ENCODE peak calls at places on chromosome 18, in eight cellular contexts. One of them, this sample, is unnamed.

GRCh38 chr18:832085-832681 is 20.1 kb upstream of the YES1 start:
- DNase-seq in T-cell: peak; percentile 18
- DNase-seq in GOT3: no peak
- DNase-seq in GM13977: no peak
- DNase-seq in naive thymus-derived CD8-positive, alpha-beta T cell: no peak
- DNase-seq in fibroblast of lung: no peak
- DNase-seq in EH: no peak
- DNase-seq in endothelial cell: peak; percentile 47
- DNase-seq in this sample: peak; percentile 24

GRCh38 chr18:67199993-67200617 is 316.4 kb downstream of the DSEL start:
- DNase-seq in endothelial cell: no peak
- DNase-seq in T-cell: no peak
- DNase-seq in GM13977: peak; percentile 20
- DNase-seq in GOT3: no peak
- DNase-seq in naive thymus-derived CD8-positive, alpha-beta T cell: peak; percentile 34
- DNase-seq in EH: peak; percentile 68
- DNase-seq in fibroblast of lung: peak; percentile 50
- DNase-seq in this sample: no peak

GRCh38 chr18:46416706-46417638 is 240.0 kb downstream of the LOXHD1 start:
- DNase-seq in naive thymus-derived CD8-positive, alpha-beta T cell: no peak
- DNase-seq in EH: peak; percentile 16
- DNase-seq in T-cell: no peak
- DNase-seq in fibroblast of lung: no peak
- DNase-seq in GM13977: no peak
- DNase-seq in endothelial cell: no peak
- DNase-seq in GOT3: no peak
- DNase-seq in this sample: no peak

GRCh38 chr18:10524507-10525425 is 1.1 kb upstream of the NAPG start:
- DNase-seq in EH: peak; percentile 59
- DNase-seq in T-cell: no peak
- DNase-seq in fibroblast of lung: peak; percentile 81
- DNase-seq in endothelial cell: no peak
- DNase-seq in GOT3: no peak
- DNase-seq in naive thymus-derived CD8-positive, alpha-beta T cell: no peak
- DNase-seq in GM13977: no peak
- DNase-seq in this sample: no peak

GRCh38 chr18:46281185-46282176 is 177.3 kb downstream of the HAUS1 start:
- DNase-seq in GM13977: peak; percentile 53
- DNase-seq in fibroblast of lung: peak; percentile 62
- DNase-seq in naive thymus-derived CD8-positive, alpha-beta T cell: peak; percentile 38
- DNase-seq in endothelial cell: peak; percentile 83
- DNase-seq in T-cell: peak; percentile 24
- DNase-seq in GOT3: peak; percentile 6
- DNase-seq in EH: peak; percentile 77
- DNase-seq in this sample: peak; percentile 31

GRCh38 chr18:44736664-44737063 is 56.0 kb downstream of the SETBP1 start:
- DNase-seq in fibroblast of lung: no peak
- DNase-seq in T-cell: no peak
- DNase-seq in endothelial cell: no peak
- DNase-seq in EH: peak; percentile 14
- DNase-seq in GOT3: no peak
- DNase-seq in GM13977: no peak
- DNase-seq in naive thymus-derived CD8-positive, alpha-beta T cell: no peak
- DNase-seq in this sample: no peak

GRCh38 chr18:10142496-10143160 is 228.8 kb downstream of the VAPA start:
- DNase-seq in fibroblast of lung: peak; percentile 65
- DNase-seq in naive thymus-derived CD8-positive, alpha-beta T cell: no peak
- DNase-seq in EH: peak; percentile 84
- DNase-seq in GM13977: no peak
- DNase-seq in endothelial cell: no peak
- DNase-seq in GOT3: no peak
- DNase-seq in T-cell: no peak
- DNase-seq in this sample: no peak

GRCh38 chr18:11078491-11078890 is 70.9 kb downstream of the PIEZO2 start:
- DNase-seq in GM13977: no peak
- DNase-seq in endothelial cell: no peak
- DNase-seq in fibroblast of lung: peak; percentile 27
- DNase-seq in T-cell: no peak
- DNase-seq in naive thymus-derived CD8-positive, alpha-beta T cell: no peak
- DNase-seq in EH: no peak
- DNase-seq in GOT3: no peak
- DNase-seq in this sample: no peak

GRCh38 chr18:79578396-79579260 is 101.0 kb upstream of the CTDP1 start:
- DNase-seq in endothelial cell: no peak
- DNase-seq in T-cell: no peak
- DNase-seq in naive thymus-derived CD8-positive, alpha-beta T cell: no peak
- DNase-seq in GM13977: no peak
- DNase-seq in fibroblast of lung: no peak
- DNase-seq in GOT3: no peak
- DNase-seq in EH: no peak
- DNase-seq in this sample: no peak

GRCh38 chr18:45168883-45169585 is 446.2 kb upstream of the SLC14A2 start:
- DNase-seq in endothelial cell: no peak
- DNase-seq in GM13977: no peak
- DNase-seq in fibroblast of lung: peak; percentile 82
- DNase-seq in naive thymus-derived CD8-positive, alpha-beta T cell: no peak
- DNase-seq in GOT3: no peak
- DNase-seq in T-cell: no peak
- DNase-seq in EH: peak; percentile 90
- DNase-seq in this sample: no peak

GRCh38 chr18:43571078-43571689 is 293.9 kb upstream of the SYT4 start:
- DNase-seq in T-cell: no peak
- DNase-seq in GM13977: peak; percentile 20
- DNase-seq in EH: peak; percentile 47
- DNase-seq in GOT3: no peak
- DNase-seq in fibroblast of lung: peak; percentile 25
- DNase-seq in endothelial cell: peak; percentile 55
- DNase-seq in naive thymus-derived CD8-positive, alpha-beta T cell: no peak
- DNase-seq in this sample: no peak

GRCh38 chr18:46771141-46771540 is 14.3 kb upstream of the ST8SIA5 start:
- DNase-seq in GOT3: no peak
- DNase-seq in endothelial cell: no peak
- DNase-seq in GM13977: no peak
- DNase-seq in T-cell: no peak
- DNase-seq in fibroblast of lung: peak; percentile 33
- DNase-seq in naive thymus-derived CD8-positive, alpha-beta T cell: no peak
- DNase-seq in EH: no peak
- DNase-seq in this sample: no peak

GRCh38 chr18:23127145-23127544 is 8.1 kb upstream of the CABLES1 start:
- DNase-seq in EH: no peak
- DNase-seq in endothelial cell: no peak
- DNase-seq in naive thymus-derived CD8-positive, alpha-beta T cell: no peak
- DNase-seq in GM13977: no peak
- DNase-seq in T-cell: no peak
- DNase-seq in GOT3: no peak
- DNase-seq in fibroblast of lung: no peak
- DNase-seq in this sample: no peak

GRCh38 chr18:78582898-78583738 is 396.5 kb upstream of the SALL3 start:
- DNase-seq in GOT3: no peak
- DNase-seq in EH: no peak
- DNase-seq in fibroblast of lung: no peak
- DNase-seq in T-cell: no peak
- DNase-seq in naive thymus-derived CD8-positive, alpha-beta T cell: no peak
- DNase-seq in endothelial cell: no peak
- DNase-seq in GM13977: no peak
- DNase-seq in this sample: no peak

GRCh38 chr18:49728542-49728941 is 84.8 kb downstream of the ACAA2 start:
- DNase-seq in endothelial cell: peak; percentile 51
- DNase-seq in GM13977: peak; percentile 64
- DNase-seq in naive thymus-derived CD8-positive, alpha-beta T cell: no peak
- DNase-seq in fibroblast of lung: peak; percentile 20
- DNase-seq in EH: peak; percentile 43
- DNase-seq in GOT3: no peak
- DNase-seq in T-cell: no peak
- DNase-seq in this sample: no peak

GRCh38 chr18:24443870-24444269 is 16.6 kb upstream of the HRH4 start:
- DNase-seq in GOT3: no peak
- DNase-seq in GM13977: no peak
- DNase-seq in fibroblast of lung: no peak
- DNase-seq in endothelial cell: no peak
- DNase-seq in EH: no peak
- DNase-seq in T-cell: no peak
- DNase-seq in naive thymus-derived CD8-positive, alpha-beta T cell: no peak
- DNase-seq in this sample: no peak

GRCh38 chr18:63317982-63318881 is 1.3 kb downstream of the BCL2 start:
- DNase-seq in naive thymus-derived CD8-positive, alpha-beta T cell: peak; percentile 69
- DNase-seq in T-cell: peak; percentile 69
- DNase-seq in endothelial cell: peak; percentile 68
- DNase-seq in GOT3: peak; percentile 2
- DNase-seq in GM13977: peak; percentile 79
- DNase-seq in EH: no peak
- DNase-seq in fibroblast of lung: no peak
- DNase-seq in this sample: peak; percentile 74

GRCh38 chr18:46424898-46425297 is 232.1 kb downstream of the LOXHD1 start:
- DNase-seq in GOT3: no peak
- DNase-seq in GM13977: no peak
- DNase-seq in endothelial cell: no peak
- DNase-seq in EH: no peak
- DNase-seq in T-cell: no peak
- DNase-seq in fibroblast of lung: no peak
- DNase-seq in naive thymus-derived CD8-positive, alpha-beta T cell: no peak
- DNase-seq in this sample: no peak

GRCh38 chr18:44602845-44603244 is 77.8 kb upstream of the SETBP1 start:
- DNase-seq in naive thymus-derived CD8-positive, alpha-beta T cell: no peak
- DNase-seq in fibroblast of lung: peak; percentile 51
- DNase-seq in GOT3: no peak
- DNase-seq in T-cell: no peak
- DNase-seq in EH: peak; percentile 74
- DNase-seq in endothelial cell: no peak
- DNase-seq in GM13977: no peak
- DNase-seq in this sample: no peak

GRCh38 chr18:66872277-66872676 is 268.4 kb upstream of the CDH19 start:
- DNase-seq in EH: no peak
- DNase-seq in GOT3: no peak
- DNase-seq in GM13977: peak; percentile 12
- DNase-seq in endothelial cell: no peak
- DNase-seq in fibroblast of lung: peak; percentile 19
- DNase-seq in T-cell: no peak
- DNase-seq in naive thymus-derived CD8-positive, alpha-beta T cell: no peak
- DNase-seq in this sample: no peak

GRCh38 chr18:11660691-11661090 is 28.4 kb upstream of the GNAL start:
- DNase-seq in EH: no peak
- DNase-seq in GM13977: no peak
- DNase-seq in endothelial cell: no peak
- DNase-seq in naive thymus-derived CD8-positive, alpha-beta T cell: no peak
- DNase-seq in fibroblast of lung: no peak
- DNase-seq in GOT3: no peak
- DNase-seq in T-cell: no peak
- DNase-seq in this sample: no peak

GRCh38 chr18:49560277-49561126 is 1.4 kb upstream of the LIPG start:
- DNase-seq in endothelial cell: peak; percentile 35
- DNase-seq in T-cell: no peak
- DNase-seq in EH: no peak
- DNase-seq in GM13977: no peak
- DNase-seq in GOT3: no peak
- DNase-seq in naive thymus-derived CD8-positive, alpha-beta T cell: no peak
- DNase-seq in fibroblast of lung: peak; percentile 32
- DNase-seq in this sample: no peak

GRCh38 chr18:36402765-36403396 is 105.4 kb downstream of the FHOD3 start:
- DNase-seq in naive thymus-derived CD8-positive, alpha-beta T cell: no peak
- DNase-seq in GM13977: no peak
- DNase-seq in GOT3: no peak
- DNase-seq in T-cell: no peak
- DNase-seq in EH: no peak
- DNase-seq in fibroblast of lung: peak; percentile 81
- DNase-seq in endothelial cell: no peak
- DNase-seq in this sample: no peak

GRCh38 chr18:8982416-8983183 is 119.9 kb upstream of the NDUFV2 start:
- DNase-seq in naive thymus-derived CD8-positive, alpha-beta T cell: no peak
- DNase-seq in T-cell: no peak
- DNase-seq in endothelial cell: peak; percentile 41
- DNase-seq in EH: peak; percentile 96
- DNase-seq in GOT3: no peak
- DNase-seq in GM13977: peak; percentile 30
- DNase-seq in fibroblast of lung: peak; percentile 82
- DNase-seq in this sample: no peak

GRCh38 chr18:25275414-25276001 is 76.5 kb downstream of the ZNF521 start:
- DNase-seq in GM13977: no peak
- DNase-seq in GOT3: no peak
- DNase-seq in fibroblast of lung: no peak
- DNase-seq in naive thymus-derived CD8-positive, alpha-beta T cell: no peak
- DNase-seq in endothelial cell: peak; percentile 21
- DNase-seq in EH: no peak
- DNase-seq in T-cell: no peak
- DNase-seq in this sample: no peak